ENCODE peak calls at places on chromosomes 13 and 19, in four cellular contexts. E, T, O and K are unnamed samples. For H3K4me1, the result is how much of the 10 kb centered on the place peaks cover.

GRCh38 chr19:32322541-32322940 is 22.9 kb upstream of the ZNF507 start:
- DNase-seq in T (no peak), O (no peak), E (no peak), K (no peak)

GRCh38 chr13:59356607-59357006 is 807.1 kb downstream of the DIAPH3 start:
- DNase-seq in O (peak), E (peak), T (peak), K (no peak)

GRCh38 chr19:17909017-17909732 is 23.6 kb upstream of the CCDC124 start:
- DNase-seq in T (no peak), E (no peak), O (no peak), K (no peak)

GRCh38 chr19:400976-401835 is 7.7 kb downstream of the C2CD4C start:
- DNase-seq in T (peak), E (no peak), O (no peak), K (no peak)

GRCh38 chr19:10501971-10502523 is 1.1 kb downstream of the KEAP1 start:
- DNase-seq in E (peak), T (peak), O (peak), K (peak)

GRCh38 chr13:97212540-97213146 is 9.5 kb upstream of the MBNL2 start:
- DNase-seq in E (peak), T (no peak), O (no peak), K (peak)

GRCh38 chr19:2567580-2567979 is 91.7 kb downstream of the GADD45B start:
- DNase-seq in O (peak), E (no peak), T (peak), K (peak)

GRCh38 chr19:3316659-3317207 is 49.6 kb upstream of the NFIC start:
- DNase-seq in O (no peak), T (no peak), E (no peak), K (no peak)

GRCh38 chr13:43484432-43485225 is 302.1 kb downstream of the ENOX1 start:
- DNase-seq in O (peak), E (no peak), T (peak), K (no peak)

GRCh38 chr19:48325265-48325910 is at the start of gene EMP3:
- DNase-seq in O (peak), T (peak), E (peak), K (peak)

GRCh38 chr19:3125900-3126524 is 9.8 kb upstream of the GNA15 start:
- DNase-seq in T (no peak), E (peak), O (no peak), K (peak)

GRCh38 chr19:39310558-39311311 is 9.9 kb downstream of the LRFN1 start:
- DNase-seq in O (no peak), T (no peak), E (no peak), K (no peak)

GRCh38 chr19:46979103-46979769 is 40.4 kb upstream of the NPAS1 start:
- DNase-seq in T (peak), E (no peak), O (no peak), K (no peak)

GRCh38 chr19:46975918-46976782 is 43.5 kb upstream of the NPAS1 start:
- DNase-seq in E (peak), T (peak), O (peak), K (peak)

GRCh38 chr19:46978470-46978869 is 41.2 kb upstream of the NPAS1 start:
- DNase-seq in T (no peak), O (no peak), E (no peak), K (no peak)

GRCh38 chr19:46976845-46977320 is 42.8 kb upstream of the NPAS1 start:
- DNase-seq in T (peak), E (peak), O (no peak), K (no peak)

GRCh38 chr19:46977548-46977947 is 42.1 kb upstream of the NPAS1 start:
- DNase-seq in T (no peak), E (no peak), O (no peak), K (no peak)
- H3K4me1 ChIP-seq in T (under half), E (under half), O (under half), K (under half)

DNA sequence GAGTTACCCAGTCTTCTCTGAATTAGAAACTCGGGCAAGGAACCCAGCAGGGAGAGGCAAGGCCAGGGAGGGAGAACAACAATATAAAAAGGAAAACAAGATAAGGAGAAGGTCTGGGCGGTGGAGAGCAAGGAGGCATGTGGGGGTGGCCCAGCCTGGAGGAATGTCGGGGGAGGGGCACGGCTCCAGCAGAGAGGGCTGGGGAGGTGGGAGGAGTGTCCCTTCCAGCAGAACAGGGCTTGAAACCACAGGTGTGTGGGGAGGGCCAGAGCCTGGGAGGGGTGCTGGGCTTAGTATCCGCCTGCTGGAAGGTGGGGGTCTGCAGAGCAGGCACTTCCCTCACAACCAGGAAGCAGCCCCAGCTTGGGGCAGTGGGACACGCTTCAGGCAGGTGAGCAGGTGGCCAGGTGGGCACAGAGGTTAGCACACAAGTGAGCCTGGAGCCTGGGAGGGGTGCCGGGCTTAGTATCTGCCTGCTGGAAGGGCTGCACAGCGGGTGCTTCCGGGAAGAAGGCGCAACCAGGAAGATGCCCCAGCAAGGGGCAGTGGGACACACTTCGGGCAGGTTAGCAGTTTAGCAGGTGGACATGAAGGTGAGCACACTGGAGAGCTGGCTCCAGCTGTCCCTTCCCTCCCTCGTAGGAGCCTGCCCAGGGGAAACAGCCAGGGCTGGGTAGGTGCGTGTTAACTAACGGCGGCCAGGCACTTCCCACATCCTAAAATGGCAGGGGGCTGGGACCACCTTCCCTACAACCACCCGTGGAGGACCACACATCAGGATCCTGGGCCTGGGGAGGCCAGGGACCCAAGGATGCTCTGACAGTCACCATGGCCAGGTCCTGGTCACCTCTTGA is 3.1 kb downstream of the GAS6 start:
- DNase-seq in E (peak), O (no peak), T (no peak), K (peak)
- H3K4me1 ChIP-seq in E (under half), O (under half), T (under half), K (under half)

GRCh38 chr13:40644838-40645620 is 21.4 kb downstream of the FOXO1 start:
- DNase-seq in E (peak), O (no peak), T (no peak), K (no peak)
- H3K4me1 ChIP-seq in E (under half), O (under half), T (under half), K (under half)

GRCh38 chr19:16624236-16624635 is 3.8 kb downstream of the MED26 start:
- DNase-seq in T (no peak), O (no peak), E (no peak), K (no peak)

GRCh38 chr19:16627194-16627927 is 643 bp downstream of the MED26 start:
- DNase-seq in O (no peak), T (peak), E (peak), K (peak)

GRCh38 chr19:16626796-16627193 is 1.2 kb downstream of the MED26 start:
- DNase-seq in T (no peak), O (no peak), E (peak), K (no peak)

GRCh38 chr19:16623576-16623975 is 4.4 kb downstream of the MED26 start:
- DNase-seq in O (no peak), E (no peak), T (no peak), K (no peak)

DNA sequence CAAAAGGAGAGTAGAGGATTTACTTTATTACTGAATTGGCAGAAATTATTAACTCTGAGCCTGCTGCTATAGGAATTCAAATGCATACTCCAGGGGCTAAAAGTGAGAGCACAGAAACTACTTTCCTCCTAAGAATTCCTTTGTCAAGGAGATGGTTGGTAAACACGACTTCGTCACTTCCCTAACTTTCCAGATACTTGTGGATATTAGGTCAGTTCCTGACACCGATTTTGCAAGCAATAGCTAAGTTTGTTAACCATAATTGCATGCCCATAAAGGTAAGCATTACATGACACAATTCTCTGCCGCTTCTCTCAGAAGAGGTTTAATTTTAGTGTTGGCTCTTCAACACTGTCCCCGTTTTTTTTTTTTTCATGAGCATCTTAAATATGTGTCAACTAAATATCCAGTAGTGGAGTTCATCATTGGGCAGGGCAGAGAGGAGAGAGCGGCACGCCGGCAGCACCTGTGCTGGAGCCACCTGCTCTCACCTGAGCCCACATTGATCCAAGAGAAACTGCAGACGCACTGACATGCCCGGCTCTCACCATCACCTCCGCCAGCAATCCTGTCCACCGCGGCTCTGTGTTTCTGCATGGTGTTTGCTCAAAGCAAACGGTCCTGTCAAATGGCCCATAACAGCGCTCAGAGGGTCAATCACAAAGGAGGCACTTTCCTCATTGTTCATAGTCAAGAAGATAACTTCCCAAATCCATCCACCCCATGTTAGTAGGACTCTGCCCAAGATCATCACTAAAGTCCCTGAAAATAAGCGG is 2.6 kb downstream of the MED26 start:
- DNase-seq in T (no peak), O (no peak), E (no peak), K (no peak)
- H3K4me1 ChIP-seq in T (under half), O (under half), E (under half), K (under half)